ENCODE peak calls at places on chromosomes 6 and 20, in six cellular contexts. B, P, C, K, E and G are unnamed samples.

GRCh38 chr6:104625536-104625935 is 234.2 kb downstream of the HACE1 start:
- DNase-seq in B (no peak), P (peak; percentile 16), C (peak; percentile 91), K (no peak), E (peak; percentile 87), G (peak; percentile 49)

GRCh38 chr6:142372348-142372747 is 70.5 kb downstream of the ADGRG6 start:
- DNase-seq in B (no peak), P (peak; percentile 79), C (peak; percentile 51), K (no peak), E (peak; percentile 88), G (no peak)

GRCh38 chr6:28443112-28443773 is at the start of gene ZSCAN23:
- DNase-seq in B (peak; percentile 68), P (peak; percentile 92), C (peak; percentile 90), K (peak; percentile 58), E (peak; percentile 96), G (peak; percentile 90)

GRCh38 chr6:43521836-43522235 is 4.9 kb downstream of the POLR1C start:
- DNase-seq in B (no peak), P (no peak), C (no peak), K (no peak), E (no peak), G (no peak)

GRCh38 chr20:36098364-36098763 is 56.2 kb upstream of the EPB41L1 start:
- DNase-seq in B (no peak), P (peak; percentile 40), C (no peak), K (no peak), E (no peak), G (no peak)

GRCh38 chr20:13283869-13284268 is 62.8 kb downstream of the ISM1 start:
- DNase-seq in B (no peak), P (no peak), C (no peak), K (no peak), E (no peak), G (no peak)

GRCh38 chr6:87151471-87151785 is 3.9 kb upstream of the ZNF292 start:
- DNase-seq in B (no peak), P (no peak), C (no peak), K (no peak), E (no peak), G (no peak)

GRCh38 chr20:48603116-48603818 is 224.5 kb downstream of the PREX1 start:
- DNase-seq in B (no peak), P (no peak), C (no peak), K (no peak), E (peak; percentile 65), G (peak; percentile 63)

GRCh38 chr20:45911486-45912343 is at the start of gene PLTP:
- DNase-seq in B (peak; percentile 78), P (peak; percentile 57), C (peak; percentile 85), K (no peak), E (peak; percentile 82), G (peak; percentile 80)

GRCh38 chr20:58236612-58237317 is 8.3 kb upstream of the ANKRD60 start:
- DNase-seq in B (peak; percentile 61), P (peak; percentile 61), C (peak; percentile 71), K (peak; percentile 34), E (peak; percentile 77), G (peak; percentile 77)

GRCh38 chr20:62595491-62595890 is 46.8 kb upstream of the SLCO4A1 start:
- DNase-seq in B (no peak), P (peak; percentile 55), C (no peak), K (no peak), E (no peak), G (no peak)

GRCh38 chr6:72649032-72649984 is 27.4 kb downstream of the KCNQ5 start:
- DNase-seq in B (no peak), P (peak; percentile 83), C (peak; percentile 43), K (no peak), E (no peak), G (no peak)

GRCh38 chr6:137926207-137926731 is 59.2 kb downstream of the TNFAIP3 start:
- DNase-seq in B (peak; percentile 6), P (peak; percentile 92), C (peak; percentile 90), K (peak; percentile 23), E (peak; percentile 93), G (peak; percentile 40)

GRCh38 chr6:44071670-44072451 is 55.4 kb downstream of the MRPL14 start:
- DNase-seq in B (no peak), P (peak; percentile 98), C (peak; percentile 90), K (no peak), E (no peak), G (no peak)

GRCh38 chr6:44567406-44567805 is 179.9 kb downstream of the CDC5L start:
- DNase-seq in B (no peak), P (no peak), C (no peak), K (no peak), E (no peak), G (no peak)

GRCh38 chr20:9241232-9241692 is 172.4 kb downstream of the PLCB4 start:
- DNase-seq in B (no peak), P (peak; percentile 54), C (peak; percentile 56), K (no peak), E (no peak), G (no peak)

GRCh38 chr20:44728835-44729342 is 13.7 kb downstream of the CCN5 start:
- DNase-seq in B (no peak), P (peak; percentile 68), C (peak; percentile 61), K (no peak), E (peak; percentile 78), G (peak; percentile 71)

GRCh38 chr20:41011551-41012067 is 17.0 kb upstream of the TOP1 start:
- DNase-seq in B (no peak), P (no peak), C (no peak), K (no peak), E (no peak), G (no peak)

DNA sequence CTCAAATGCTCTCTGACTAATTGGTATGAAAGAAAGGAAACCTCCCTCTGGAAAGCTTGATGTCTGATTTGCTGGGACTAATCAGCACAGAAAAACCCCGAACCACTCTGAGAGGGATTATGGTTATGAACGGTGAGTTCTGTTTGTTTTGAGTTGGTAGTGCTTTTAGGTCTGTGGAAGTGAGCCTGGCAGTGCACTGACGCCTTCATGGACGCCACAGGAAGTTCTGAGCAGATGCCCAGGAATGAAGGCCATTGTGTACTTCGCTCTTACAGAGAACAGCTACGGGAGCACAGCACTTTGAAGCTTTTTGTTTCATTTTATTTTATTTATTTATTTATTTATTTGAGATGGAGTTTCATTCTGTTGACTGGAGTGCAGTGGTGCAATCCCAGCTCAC is 754.1 kb downstream of the QKI start:
- DNase-seq in B (no peak), P (no peak), C (no peak), K (no peak), E (no peak), G (no peak)
- H2BK5ac ChIP-seq in B (no peak overlapping the region), P (no peak overlapping the region), C (no peak overlapping the region), K (no peak overlapping the region), E (no peak overlapping the region), G (no peak overlapping the region)

GRCh38 chr6:33423777-33424176 is 3.9 kb downstream of the SYNGAP1 start:
- DNase-seq in B (no peak), P (no peak), C (no peak), K (no peak), E (no peak), G (no peak)
- H3K27ac ChIP-seq in B (no peak overlapping the region), P (no peak overlapping the region), C (no peak overlapping the region), K (no peak overlapping the region), E (no peak overlapping the region), G (no peak overlapping the region)

GRCh38 chr20:25856256-25856884 is 159.7 kb upstream of the ZNF337 start:
- DNase-seq in B (no peak), P (no peak), C (no peak), K (no peak), E (no peak), G (no peak)
- H2BK5ac ChIP-seq in B (no peak overlapping the region), P (no peak overlapping the region), C (no peak overlapping the region), K (no peak overlapping the region), E (no peak overlapping the region), G (no peak overlapping the region)

GRCh38 chr6:162726997-162727346 is 594 bp downstream of the PRKN start:
- DNase-seq in B (no peak), P (no peak), C (peak; percentile 10), K (no peak), E (peak; percentile 22), G (no peak)
- H3K27ac ChIP-seq in B (no peak overlapping the region), P (no peak overlapping the region), C (no peak overlapping the region), K (no peak overlapping the region), E (no peak overlapping the region), G (no peak overlapping the region)

GRCh38 chr6:41941280-41942044 is at the start of gene CCND3:
- DNase-seq in B (peak; percentile 82), P (peak; percentile 91), C (peak; percentile 96), K (no peak), E (peak; percentile 86), G (peak; percentile 79)

GRCh38 chr6:41939848-41940758 is 1.5 kb downstream of the CCND3 start:
- DNase-seq in B (no peak), P (peak; percentile 34), C (peak; percentile 64), K (no peak), E (peak; percentile 59), G (peak; percentile 54)

GRCh38 chr6:41939091-41939847 is 2.3 kb downstream of the CCND3 start:
- DNase-seq in B (peak; percentile 29), P (peak; percentile 43), C (peak; percentile 81), K (no peak), E (peak; percentile 93), G (peak; percentile 81)

GRCh38 chr6:41940759-41941279 is 789 bp downstream of the CCND3 start:
- DNase-seq in B (no peak), P (peak; percentile 12), C (peak; percentile 55), K (no peak), E (peak; percentile 72), G (peak; percentile 47)

DNA sequence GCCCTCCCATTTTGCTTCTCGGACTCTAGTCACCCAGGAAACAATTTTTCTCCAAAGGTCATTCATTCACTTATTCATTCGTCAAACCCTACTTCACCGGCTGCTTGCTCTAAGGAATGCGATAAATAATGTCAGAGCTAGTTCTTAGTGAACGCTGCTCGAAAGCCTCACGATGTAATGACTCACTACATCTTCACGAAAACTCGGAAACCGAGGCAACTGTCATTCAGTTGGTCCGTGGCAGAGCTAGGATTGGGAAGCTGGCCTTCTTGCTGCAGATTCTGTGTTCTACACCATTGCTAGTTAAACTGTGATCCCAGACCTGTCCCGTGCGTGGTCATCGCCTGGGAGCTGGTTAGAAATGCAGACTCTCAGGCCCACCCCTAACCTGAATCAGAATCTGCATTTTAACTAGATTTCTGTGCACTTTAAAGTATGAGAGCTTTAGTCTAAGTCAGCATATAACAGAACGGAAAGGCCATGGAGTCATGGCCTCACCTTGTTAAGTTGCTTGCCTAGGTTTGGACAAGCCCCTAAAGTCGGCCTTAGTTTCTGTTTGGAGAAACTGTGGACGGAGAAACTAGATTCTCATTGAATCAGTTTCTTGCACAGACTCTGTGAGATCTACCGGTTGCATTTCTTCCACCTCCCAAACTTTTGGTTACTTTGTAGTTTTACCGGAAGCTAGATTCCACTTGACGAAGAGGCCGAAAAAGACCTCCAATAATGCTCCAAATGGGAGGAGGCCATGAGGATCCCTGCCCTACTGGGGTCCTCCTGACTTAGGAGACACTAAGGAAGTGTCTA is 640 bp upstream of the CCND3 start:
- DNase-seq in B (no peak), P (peak; percentile 88), C (no peak), K (no peak), E (no peak), G (no peak)
- H2BK5ac ChIP-seq in B (peak overlapping the region; percentile 93), P (peak overlapping the region; percentile 79), C (no peak overlapping the region), K (no peak overlapping the region), E (no peak overlapping the region), G (no peak overlapping the region)